ENCODE peak calls at places on chromosomes 6 and 20, in nine cellular contexts. F is ovary; O is AG04450; C is fibroblast of lung; N is cardiac muscle cell; M is right lobe of liver; S is psoas muscle; X is CD8-positive, alpha-beta T cell; H is CD8-positive, alpha-beta memory T cell. G is an unnamed sample.

GRCh38 chr6:48027704-48028435 is 83.1 kb downstream of the PTCHD4 start:
- DNase-seq in F (no peak), O (no peak), C (no peak), N (no peak), M (no peak), S (no peak), X (no peak), H (no peak), G (peak; percentile 11)

GRCh38 chr6:20301256-20301655 is 89.0 kb upstream of the MBOAT1 start:
- DNase-seq in F (no peak), O (no peak), C (no peak), N (no peak), M (no peak), S (no peak), X (no peak), H (no peak), G (no peak)

GRCh38 chr6:74705451-74705850 is 500.4 kb downstream of the COL12A1 start:
- DNase-seq in F (no peak), O (no peak), C (no peak), N (no peak), M (no peak), S (no peak), X (no peak), H (no peak), G (no peak)

GRCh38 chr6:157518399-157519250 is 137.6 kb downstream of the ZDHHC14 start:
- DNase-seq in F (peak; percentile 65), O (no peak), C (peak; percentile 38), N (peak; percentile 47), M (no peak), S (peak; percentile 56), X (no peak), H (no peak), G (no peak)

GRCh38 chr6:1015819-1016218 is 296.1 kb upstream of the FOXQ1 start:
- DNase-seq in F (no peak), O (no peak), C (peak; percentile 16), N (no peak), M (no peak), S (no peak), X (no peak), H (no peak), G (peak; percentile 17)

GRCh38 chr6:148650941-148651540 is 95.8 kb upstream of the UST start:
- DNase-seq in F (no peak), O (no peak), C (no peak), N (peak; percentile 38), M (no peak), S (no peak), X (no peak), H (no peak), G (no peak)

GRCh38 chr20:58139849-58140786 is 88.3 kb downstream of the ANKRD60 start:
- DNase-seq in F (no peak), O (no peak), C (no peak), N (no peak), M (no peak), S (no peak), X (no peak), H (no peak), G (no peak)

GRCh38 chr20:21395666-21396044 is 1.7 kb downstream of the NKX2-4 start:
- DNase-seq in F (no peak), O (no peak), C (no peak), N (no peak), M (no peak), S (no peak), X (peak; percentile 44), H (peak; percentile 26), G (no peak)

GRCh38 chr20:63641146-63641791 is 12.0 kb downstream of the STMN3 start:
- DNase-seq in F (no peak), O (no peak), C (no peak), N (peak; percentile 45), M (peak; percentile 71), S (no peak), X (peak; percentile 59), H (peak; percentile 48), G (no peak)

GRCh38 chr6:5098501-5099270 is 13.5 kb downstream of the PPP1R3G start:
- DNase-seq in F (no peak), O (no peak), C (no peak), N (no peak), M (no peak), S (peak; percentile 31), X (no peak), H (no peak), G (no peak)

GRCh38 chr6:45681860-45682488 is 304.2 kb upstream of the SUPT3H start:
- DNase-seq in F (no peak), O (no peak), C (peak; percentile 57), N (peak; percentile 23), M (no peak), S (no peak), X (no peak), H (no peak), G (no peak)

GRCh38 chr6:139839506-139840156 is 465.2 kb upstream of the CITED2 start:
- DNase-seq in F (no peak), O (no peak), C (no peak), N (no peak), M (no peak), S (no peak), X (no peak), H (no peak), G (no peak)

GRCh38 chr20:59010995-59011873 is 4.2 kb upstream of the CTSZ start:
- DNase-seq in F (no peak), O (peak; percentile 23), C (peak; percentile 64), N (peak; percentile 95), M (no peak), S (no peak), X (no peak), H (no peak), G (peak; percentile 87)

GRCh38 chr6:125002090-125002741 is 40.0 kb downstream of the RNF217 start:
- DNase-seq in F (no peak), O (no peak), C (peak; percentile 29), N (peak; percentile 76), M (no peak), S (no peak), X (no peak), H (no peak), G (peak; percentile 8)

GRCh38 chr20:59574308-59574707 is 30.0 kb upstream of the PHACTR3 start:
- DNase-seq in F (no peak), O (no peak), C (no peak), N (no peak), M (peak; percentile 24), S (no peak), X (no peak), H (no peak), G (no peak)

GRCh38 chr6:169252805-169253189 is 849 bp downstream of the THBS2 start:
- DNase-seq in F (peak; percentile 52), O (no peak), C (peak; percentile 41), N (peak; percentile 52), M (no peak), S (no peak), X (no peak), H (no peak), G (peak; percentile 51)

GRCh38 chr6:169253341-169253740 is 305 bp downstream of the THBS2 start:
- DNase-seq in F (peak; percentile 44), O (no peak), C (no peak), N (peak; percentile 44), M (no peak), S (no peak), X (no peak), H (no peak), G (no peak)

GRCh38 chr6:169250660-169251059 is 3.0 kb downstream of the THBS2 start:
- DNase-seq in F (peak; percentile 41), O (peak; percentile 75), C (peak; percentile 86), N (peak; percentile 86), M (no peak), S (no peak), X (no peak), H (no peak), G (peak; percentile 88)

GRCh38 chr6:169251371-169251802 is 2.3 kb downstream of the THBS2 start:
- DNase-seq in F (peak; percentile 48), O (no peak), C (peak; percentile 11), N (no peak), M (no peak), S (no peak), X (no peak), H (no peak), G (no peak)

GRCh38 chr6:169251822-169252804 is 1.5 kb downstream of the THBS2 start:
- DNase-seq in F (peak; percentile 31), O (no peak), C (no peak), N (no peak), M (no peak), S (no peak), X (no peak), H (no peak), G (no peak)
- H3K4me3 ChIP-seq in F (peak overlapping the region; percentile 47), O (peak overlapping the region; percentile 77), C (peak overlapping the region; percentile 78), N (no peak overlapping the region), M (peak overlapping the region; percentile 9), S (peak overlapping the region; percentile 23), X (no peak overlapping the region), H (no peak overlapping the region), G (peak overlapping the region; percentile 86)

GRCh38 chr20:48926267-48926666 is 4.8 kb downstream of the ARFGEF2 start:
- DNase-seq in F (no peak), O (no peak), C (no peak), N (no peak), M (no peak), S (no peak), X (no peak), H (no peak), G (no peak)
- H3K9me3 ChIP-seq in F (no peaks in the 10 kb centered on the region), O (no peaks in the 10 kb centered on the region), C (no peaks in the 10 kb centered on the region), N (no peaks in the 10 kb centered on the region), M (no peaks in the 10 kb centered on the region), S (no peaks in the 10 kb centered on the region), X (no peaks in the 10 kb centered on the region), H (no peaks in the 10 kb centered on the region), G (no peaks in the 10 kb centered on the region)

DNA sequence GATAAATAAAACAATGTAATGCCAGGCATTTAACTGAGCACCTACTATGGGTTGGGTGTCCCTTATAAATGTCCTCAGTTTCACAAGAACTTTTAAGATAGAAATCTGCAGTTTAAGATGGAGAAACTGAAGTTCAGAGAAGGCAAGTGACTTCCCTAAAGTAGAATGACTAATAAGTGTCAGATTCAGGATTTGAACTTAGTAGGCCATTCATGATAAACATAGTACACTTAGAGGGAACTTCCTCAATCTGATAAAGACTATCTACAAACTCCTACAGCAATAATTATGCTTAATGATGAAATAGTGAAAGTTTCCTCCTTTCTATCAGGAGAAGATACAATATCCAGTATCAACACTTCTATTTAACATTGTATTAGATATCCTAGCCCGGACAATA is 43.9 kb downstream of the NCR2 start:
- DNase-seq in F (no peak), O (no peak), C (no peak), N (no peak), M (no peak), S (no peak), X (no peak), H (no peak), G (no peak)
- H3K27me3 ChIP-seq in F (peaks cover 2% of the 10 kb centered on the region), O (peaks cover 61% of the 10 kb centered on the region), C (peaks cover 25% of the 10 kb centered on the region), N (peaks cover 70% of the 10 kb centered on the region), M (peaks cover 17% of the 10 kb centered on the region), S (peaks cover 60% of the 10 kb centered on the region), X (peaks cover 13% of the 10 kb centered on the region), H (peaks cover 31% of the 10 kb centered on the region), G (peaks cover 5% of the 10 kb centered on the region)

DNA sequence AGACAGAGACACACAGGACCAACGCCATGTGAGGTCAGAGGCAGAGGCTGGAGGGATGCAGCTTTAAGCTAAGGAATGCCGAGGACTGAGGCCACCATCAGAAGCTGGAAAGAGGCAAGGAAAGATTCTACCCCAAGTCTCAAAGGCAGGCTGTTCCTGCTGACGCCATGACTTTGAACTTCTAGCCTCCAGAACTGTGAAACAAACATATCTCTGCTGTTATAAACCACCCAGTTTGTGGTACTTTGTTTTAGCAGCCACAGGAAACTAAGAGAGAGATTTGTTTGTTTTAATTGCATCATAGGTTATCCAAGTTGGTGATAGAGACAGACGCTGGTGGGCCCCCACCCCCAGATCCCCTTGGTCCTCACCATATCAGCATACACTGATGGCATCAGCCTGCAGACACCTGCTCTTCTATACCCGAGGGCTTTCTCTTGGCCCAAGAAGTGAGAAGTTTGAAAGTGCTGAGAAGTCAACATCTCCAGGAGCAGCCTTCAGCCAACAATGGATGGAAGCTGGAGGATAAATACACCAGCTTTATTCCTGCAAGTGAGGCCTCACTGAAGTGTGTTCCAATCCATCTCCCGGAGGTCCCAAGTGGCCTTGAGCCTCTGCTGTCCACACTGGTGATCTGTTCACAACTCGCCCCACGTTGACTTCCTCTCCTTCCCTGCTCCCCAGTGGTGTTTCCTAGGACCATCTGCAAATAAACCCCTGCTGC is 154.7 kb downstream of the BTBD3 start:
- DNase-seq in F (no peak), O (no peak), C (no peak), N (no peak), M (no peak), S (no peak), X (no peak), H (no peak), G (no peak)
- H3K4me3 ChIP-seq in F (no peak overlapping the region), O (no peak overlapping the region), C (no peak overlapping the region), N (no peak overlapping the region), M (no peak overlapping the region), S (no peak overlapping the region), X (no peak overlapping the region), H (no peak overlapping the region), G (no peak overlapping the region)

G was measured in MG63.